ENCODE peak calls at places on chromosomes 4 and X, in five cellular contexts. C is fibroblast of lung, K is aorta, E is neural progenitor cell, R is psoas muscle. G is an unnamed sample. For H3K4me1, the result is how much of the 10 kb centered on the place peaks cover.

GRCh38 chrX:143853488-143853887 is 30.4 kb upstream of the UBE2NL start:
- DNase-seq in C (no peak), E (no peak), R (no peak), K (no peak), G (no peak)

GRCh38 chr4:53840643-53841042 is 223.8 kb downstream of the CHIC2 start:
- DNase-seq in R (no peak), E (no peak), C (peak), K (no peak), G (no peak)

GRCh38 chr4:54233697-54234496 is 4.8 kb downstream of the PDGFRA start:
- DNase-seq in C (peak), K (peak), R (peak), E (peak), G (peak)

GRCh38 chrX:45344597-45344996 is 143.9 kb upstream of the DIPK2B start:
- DNase-seq in R (no peak), K (no peak), E (no peak), C (peak), G (no peak)

GRCh38 chrX:40736170-40736505 is 796 bp upstream of the MED14 start:
- DNase-seq in C (no peak), E (peak), R (no peak), K (no peak), G (no peak)

GRCh38 chr4:71553605-71554004 is 214.8 kb downstream of the SLC4A4 start:
- DNase-seq in C (peak), R (no peak), K (no peak), E (peak), G (no peak)

GRCh38 chrX:49172280-49172780 is 632 bp downstream of the PLP2 start:
- DNase-seq in E (no peak), K (peak), R (peak), C (peak), G (peak)

GRCh38 chr4:112214397-112215264 is 17.0 kb upstream of the AP1AR start:
- DNase-seq in K (no peak), E (no peak), R (no peak), C (peak), G (no peak)

DNA sequence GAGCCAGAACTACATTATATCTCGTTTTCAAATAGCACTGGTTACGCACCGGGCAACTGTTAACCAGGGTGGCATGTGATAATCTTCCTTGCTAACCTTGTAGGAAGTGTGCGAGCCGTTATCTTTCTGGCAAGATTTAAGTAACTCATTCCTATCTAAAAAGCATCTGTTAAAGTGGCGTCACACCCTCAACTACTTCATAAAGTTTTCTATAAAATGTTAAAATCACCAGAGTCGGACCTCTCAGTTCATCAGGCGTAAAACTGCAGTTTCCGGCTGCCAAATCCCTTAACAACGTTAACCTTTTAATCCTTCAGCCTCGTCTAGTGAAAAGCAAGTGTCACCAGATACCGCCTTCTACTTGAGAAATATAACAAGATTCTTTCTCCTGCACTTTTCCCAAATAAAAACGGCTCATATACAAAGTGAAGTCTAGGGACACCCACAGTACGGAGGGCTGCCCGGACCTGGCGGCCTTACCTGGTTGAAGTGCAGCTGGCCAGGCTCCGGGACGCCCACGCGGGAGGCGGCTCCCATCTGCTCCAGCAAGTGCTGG is 1.2 kb downstream of the SLC39A8 start:
- DNase-seq in R (no peak), K (no peak), E (peak), C (no peak), G (no peak)
- H3K4me3 ChIP-seq in R (peak), K (peak), E (peak), C (peak), G (peak)

GRCh38 chr4:6884341-6884870 is 25.2 kb upstream of the TBC1D14 start:
- DNase-seq in C (peak), E (peak), K (no peak), R (no peak), G (no peak)

GRCh38 chr4:6888506-6889071 is 21.0 kb upstream of the TBC1D14 start:
- DNase-seq in R (no peak), C (no peak), E (no peak), K (peak), G (no peak)

GRCh38 chr4:6887591-6888371 is 21.8 kb upstream of the TBC1D14 start:
- DNase-seq in E (no peak), K (peak), C (peak), R (peak), G (peak)

GRCh38 chr4:6886886-6887285 is 22.7 kb upstream of the TBC1D14 start:
- DNase-seq in C (no peak), K (peak), E (no peak), R (no peak), G (no peak)

DNA sequence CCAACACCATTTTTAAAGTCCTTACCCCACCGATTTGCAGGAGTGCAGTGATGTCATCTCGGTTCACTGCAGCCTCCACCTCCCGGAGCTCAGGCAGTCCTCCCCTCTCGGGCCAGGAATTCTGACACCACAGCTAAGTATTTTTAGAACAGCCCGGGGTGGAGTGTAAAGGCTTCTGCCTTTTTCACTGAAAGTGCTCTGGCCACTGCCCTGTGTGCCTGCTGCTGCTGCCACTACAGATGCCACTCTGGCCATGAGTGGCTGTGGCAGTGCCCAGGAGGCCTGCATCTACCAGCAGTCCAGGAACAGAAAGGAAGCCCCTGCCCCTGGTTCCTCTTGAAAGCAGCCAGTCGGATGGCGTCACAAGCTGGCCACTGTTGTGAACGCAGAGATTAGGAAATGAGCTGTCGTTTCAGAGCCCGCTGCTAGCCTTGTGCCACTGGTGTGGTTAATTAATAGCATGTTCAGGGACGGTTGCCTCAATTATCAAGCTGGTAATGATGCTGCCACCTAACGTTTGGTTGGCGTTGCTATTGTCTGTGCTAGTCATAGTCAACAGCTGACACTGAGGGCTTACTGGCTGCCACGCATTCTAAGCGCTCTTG is 23.6 kb upstream of the TBC1D14 start:
- DNase-seq in K (peak), R (peak), E (no peak), C (peak), G (peak)
- H3K4me1 ChIP-seq in K (under half), R (under half), E (under half), C (under half), G (under half)

GRCh38 chr4:139749313-139749712 is 83.7 kb downstream of the MGST2 start:
- DNase-seq in C (no peak), K (no peak), R (no peak), E (no peak), G (no peak)

GRCh38 chr4:139745111-139745639 is 79.6 kb downstream of the MGST2 start:
- DNase-seq in C (no peak), E (no peak), K (no peak), R (no peak), G (no peak)

GRCh38 chr4:139744232-139744631 is 78.6 kb downstream of the MGST2 start:
- DNase-seq in K (no peak), C (no peak), E (no peak), R (no peak), G (no peak)

GRCh38 chr4:139743027-139743426 is 77.4 kb downstream of the MGST2 start:
- DNase-seq in R (no peak), K (no peak), C (no peak), E (no peak), G (no peak)

GRCh38 chr4:139746430-139746829 is 80.8 kb downstream of the MGST2 start:
- DNase-seq in E (peak), K (no peak), R (no peak), C (no peak), G (no peak)
- H3K27ac ChIP-seq in E (peak), K (no peak), R (no peak), C (no peak), G (no peak)

GRCh38 chr4:89998350-89999098 is 103.9 kb downstream of the MMRN1 start:
- DNase-seq in R (no peak), C (no peak), K (no peak), E (peak), G (no peak)
- H3K4me3 ChIP-seq in R (no peak), C (no peak), K (no peak), E (no peak), G (no peak)

GRCh38 chr4:77155631-77156345 is 1.2 kb upstream of the CCNG2 start:
- DNase-seq in C (no peak), R (no peak), K (no peak), E (no peak), G (no peak)

GRCh38 chr4:77154761-77155499 is 2.1 kb upstream of the CCNG2 start:
- DNase-seq in K (no peak), R (no peak), E (no peak), C (no peak), G (no peak)

GRCh38 chr4:77153016-77153415 is 4.0 kb upstream of the CCNG2 start:
- DNase-seq in E (no peak), C (no peak), K (no peak), R (no peak), G (no peak)

GRCh38 chr4:77152421-77152820 is 4.6 kb upstream of the CCNG2 start:
- DNase-seq in C (peak), K (no peak), R (no peak), E (peak), G (no peak)

GRCh38 chr4:77154074-77154473 is 2.9 kb upstream of the CCNG2 start:
- DNase-seq in C (no peak), R (no peak), K (no peak), E (no peak), G (no peak)
- H3K4me1 ChIP-seq in C (under half), R (under half), K (under half), E (under half), G (under half)

DNA sequence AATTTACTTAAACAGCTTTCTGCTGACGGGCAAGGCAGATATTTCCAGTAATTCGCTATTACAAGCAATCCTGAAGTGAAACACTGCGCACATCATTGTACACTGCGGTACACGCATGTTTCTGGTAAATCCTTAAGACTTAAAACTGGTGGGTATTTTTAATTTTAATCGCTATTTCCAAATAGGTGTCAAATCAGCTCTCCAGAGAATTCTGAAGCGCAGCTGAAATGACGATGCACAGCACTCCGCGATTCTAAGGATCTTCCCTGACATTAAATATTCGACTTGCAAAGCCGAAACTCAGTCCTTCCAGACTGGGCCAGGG is 350 bp downstream of the TMEM128 start:
- DNase-seq in K (no peak), E (no peak), C (no peak), R (no peak), G (no peak)
- H3K27ac ChIP-seq in K (peak), E (peak), C (peak), R (peak), G (peak)